ENCODE peak calls at places on chromosomes 16 and 17, in four cellular contexts. J is IMR-90, C is H9, V is H1. G is an unnamed sample.

GRCh38 chr17:40362696-40363479 is 1.6 kb downstream of the GJD3 start:
- DNase-seq in J (peak; percentile 70), C (peak; percentile 95), V (no peak), G (peak; percentile 91)

GRCh38 chr17:65674246-65675045 is 113.0 kb upstream of the AXIN2 start:
- DNase-seq in J (no peak), C (no peak), V (no peak), G (no peak)

GRCh38 chr17:45756266-45756989 is 27.7 kb upstream of the CRHR1 start:
- DNase-seq in J (no peak), C (no peak), V (no peak), G (no peak)

GRCh38 chr16:69476920-69477418 is 52.5 kb downstream of the CYB5B start:
- DNase-seq in J (peak; percentile 97), C (no peak), V (no peak), G (peak; percentile 37)

GRCh38 chr17:75475144-75475835 is 18.9 kb downstream of the TMEM94 start:
- DNase-seq in J (peak; percentile 38), C (no peak), V (no peak), G (no peak)

GRCh38 chr17:2042355-2042929 is 620 bp downstream of the OVCA2 start:
- DNase-seq in J (no peak), C (peak; percentile 62), V (no peak), G (peak; percentile 67)

GRCh38 chr17:8799001-8799850 is at the start of gene MFSD6L:
- DNase-seq in J (no peak), C (peak; percentile 93), V (peak; percentile 67), G (peak; percentile 76)

GRCh38 chr16:66735891-66736290 is 15.5 kb downstream of the DYNC1LI2 start:
- DNase-seq in J (no peak), C (no peak), V (no peak), G (no peak)

GRCh38 chr16:89094252-89094901 is 725 bp downstream of the ACSF3 start:
- DNase-seq in J (no peak), C (no peak), V (no peak), G (peak; percentile 38)

GRCh38 chr17:80263253-80264047 is 2.8 kb downstream of the RNF213 start:
- DNase-seq in J (peak; percentile 89), C (peak; percentile 62), V (no peak), G (peak; percentile 51)

GRCh38 chr16:27636453-27637200 is 86.7 kb downstream of the KATNIP start:
- DNase-seq in J (no peak), C (no peak), V (no peak), G (no peak)

GRCh38 chr17:6796017-6796886 is 20.2 kb downstream of the FBXO39 start:
- DNase-seq in J (no peak), C (no peak), V (no peak), G (peak; percentile 19)

GRCh38 chr17:42276359-42276608 is at the start of gene STAT5B:
- DNase-seq in J (peak; percentile 55), C (peak; percentile 66), V (no peak), G (peak; percentile 73)

GRCh38 chr17:13346592-13346991 is 255.1 kb downstream of the HS3ST3A1 start:
- DNase-seq in J (no peak), C (no peak), V (no peak), G (no peak)

GRCh38 chr17:16123531-16123930 is 91.8 kb downstream of the NCOR1 start:
- DNase-seq in J (no peak), C (no peak), V (no peak), G (no peak)

GRCh38 chr17:60231234-60231633 is 81.5 kb downstream of the CA4 start:
- DNase-seq in J (peak; percentile 39), C (no peak), V (no peak), G (peak; percentile 14)

GRCh38 chr16:82088483-82088882 is 53.4 kb downstream of the HSD17B2 start:
- DNase-seq in J (no peak), C (no peak), V (no peak), G (no peak)

GRCh38 chr16:79767597-79768280 is 167.2 kb upstream of the MAF start:
- DNase-seq in J (no peak), C (no peak), V (no peak), G (peak; percentile 29)
- H3K27ac ChIP-seq in J (no peak overlapping the region), C (no peak overlapping the region), V (no peak overlapping the region), G (no peak overlapping the region)

DNA sequence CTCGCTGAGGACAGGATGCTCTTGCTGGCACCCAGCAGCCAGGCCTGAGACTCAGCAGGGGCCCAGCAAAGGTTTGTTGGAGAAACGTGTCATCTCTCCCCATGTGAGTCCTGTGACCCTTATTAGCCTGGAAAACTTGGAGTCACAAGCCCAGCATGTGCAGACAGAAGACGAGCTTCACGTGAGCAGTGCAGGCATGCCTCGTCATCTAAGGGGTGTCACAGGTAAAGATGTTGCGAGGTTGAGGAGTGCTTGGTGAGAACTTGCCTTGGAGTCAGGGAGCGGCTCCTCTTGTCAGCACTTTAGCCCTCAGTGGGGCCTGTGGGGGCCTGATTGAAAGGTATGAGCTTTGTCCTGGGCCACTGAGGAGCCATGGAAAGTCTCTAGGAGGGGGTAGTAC is 2.1 kb upstream of the CTRL start:
- DNase-seq in J (no peak), C (no peak), V (no peak), G (no peak)
- H4K5ac ChIP-seq in J (no peak overlapping the region), C (no peak overlapping the region), V (no peak overlapping the region), G (no peak overlapping the region)

GRCh38 chr16:30659507-30660423 is 1.5 kb downstream of the FBRS start:
- DNase-seq in J (no peak), C (no peak), V (no peak), G (peak; percentile 10)
- H3K27ac ChIP-seq in J (peak overlapping the region; percentile 93), C (no peak overlapping the region), V (no peak overlapping the region), G (peak overlapping the region; percentile 67)

GRCh38 chr17:28071179-28071578 is 28.7 kb downstream of the NLK start:
- DNase-seq in J (no peak), C (no peak), V (no peak), G (no peak)

GRCh38 chr17:28074010-28074409 is 31.5 kb downstream of the NLK start:
- DNase-seq in J (no peak), C (no peak), V (no peak), G (no peak)

GRCh38 chr17:28076138-28076537 is 33.7 kb downstream of the NLK start:
- DNase-seq in J (no peak), C (no peak), V (no peak), G (no peak)

GRCh38 chr17:28072935-28073533 is 30.6 kb downstream of the NLK start:
- DNase-seq in J (no peak), C (no peak), V (no peak), G (no peak)

GRCh38 chr17:28071891-28072606 is 29.6 kb downstream of the NLK start:
- DNase-seq in J (no peak), C (no peak), V (no peak), G (no peak)
- H4K5ac ChIP-seq in J (no peak overlapping the region), C (no peak overlapping the region), V (no peak overlapping the region), G (no peak overlapping the region)

GRCh38 chr16:71625113-71625850 is 702 bp upstream of the MARVELD3 start:
- DNase-seq in J (no peak), C (no peak), V (no peak), G (no peak)
- H3K27ac ChIP-seq in J (no peak overlapping the region), C (no peak overlapping the region), V (no peak overlapping the region), G (no peak overlapping the region)

GRCh38 chr17:67682196-67682595 is 35.5 kb upstream of the NOL11 start:
- DNase-seq in J (no peak), C (no peak), V (no peak), G (no peak)

GRCh38 chr17:67679721-67680120 is 38.0 kb upstream of the NOL11 start:
- DNase-seq in J (no peak), C (no peak), V (no peak), G (no peak)

GRCh38 chr17:67675481-67675880 is 42.3 kb upstream of the NOL11 start:
- DNase-seq in J (no peak), C (no peak), V (no peak), G (no peak)

GRCh38 chr17:67680445-67681224 is 37.1 kb upstream of the NOL11 start:
- DNase-seq in J (no peak), C (no peak), V (no peak), G (no peak)

DNA sequence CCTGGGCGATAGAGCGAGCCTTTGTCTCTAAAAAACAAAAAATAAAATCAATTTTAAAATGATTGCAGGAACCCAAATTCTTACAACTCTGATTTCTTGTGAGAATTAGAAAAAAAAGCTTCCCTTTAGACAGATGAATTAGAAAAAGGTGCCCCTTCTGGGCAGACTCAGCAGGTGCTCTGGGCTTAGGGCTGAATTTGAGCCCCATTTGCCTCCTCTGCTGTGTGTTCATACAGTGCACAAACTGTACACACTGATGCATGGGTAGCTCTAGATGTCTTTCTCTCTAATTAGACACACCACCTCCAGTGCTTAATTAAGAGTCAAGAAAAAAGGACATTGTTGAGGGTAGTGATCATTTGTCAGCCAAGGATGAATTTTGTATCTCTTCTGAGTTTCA is 38.5 kb upstream of the NOL11 start:
- DNase-seq in J (no peak), C (no peak), V (no peak), G (no peak)
- H4K5ac ChIP-seq in J (no peak overlapping the region), C (no peak overlapping the region), V (no peak overlapping the region), G (no peak overlapping the region)

DNA sequence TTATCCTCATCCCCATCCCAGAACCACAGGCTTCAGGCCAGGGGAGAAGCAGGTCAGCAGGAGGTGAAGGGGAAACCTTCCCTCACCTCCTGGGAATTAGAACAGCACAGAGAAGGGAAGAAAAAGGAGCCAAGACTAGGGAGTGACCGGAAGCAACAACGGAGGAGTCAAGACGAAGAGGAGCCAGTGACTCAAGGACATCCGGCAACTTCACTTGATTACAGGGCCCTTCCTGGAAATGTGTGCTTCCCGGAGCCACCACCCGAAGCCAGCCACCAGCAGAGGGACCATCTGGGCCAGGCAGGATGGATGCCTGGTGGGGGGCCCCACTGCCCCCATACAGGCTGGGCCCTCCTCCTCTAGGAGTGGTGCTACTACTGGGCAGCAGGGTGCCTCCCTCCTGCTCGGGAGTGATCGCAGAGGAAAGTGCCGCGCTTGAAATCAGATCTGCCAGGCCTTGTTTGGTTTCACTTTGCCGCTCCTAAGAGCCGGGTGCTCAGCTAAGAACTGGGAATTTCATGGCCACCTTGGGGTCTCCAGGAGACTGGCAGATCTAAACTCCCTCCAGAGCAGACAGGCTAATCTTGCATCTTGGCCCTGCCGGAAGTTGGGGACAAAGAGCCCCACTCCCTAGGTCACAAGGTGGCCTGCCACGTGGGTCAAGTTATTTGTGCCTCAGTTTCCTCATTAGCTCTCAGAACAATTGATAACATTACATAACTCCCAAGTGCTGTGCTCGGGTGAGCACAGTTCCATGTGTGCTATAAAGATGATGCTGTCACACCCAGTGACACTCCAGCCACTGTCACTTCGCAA is 6.6 kb downstream of the CDC42EP4 start:
- DNase-seq in J (peak; percentile 78), C (peak; percentile 85), V (no peak), G (peak; percentile 87)
- H3K27ac ChIP-seq in J (peak overlapping the region; percentile 90), C (no peak overlapping the region), V (no peak overlapping the region), G (peak overlapping the region; percentile 4)

GRCh38 chr17:72516772-72517399 is 396.1 kb downstream of the SOX9 start:
- DNase-seq in J (no peak), C (no peak), V (no peak), G (no peak)

GRCh38 chr17:72515291-72516065 is 394.7 kb downstream of the SOX9 start:
- DNase-seq in J (peak; percentile 65), C (no peak), V (no peak), G (peak; percentile 31)

GRCh38 chr17:72512649-72513556 is 392.1 kb downstream of the SOX9 start:
- DNase-seq in J (no peak), C (no peak), V (no peak), G (no peak)

GRCh38 chr17:72514321-72514861 is 393.6 kb downstream of the SOX9 start:
- DNase-seq in J (no peak), C (no peak), V (no peak), G (no peak)

DNA sequence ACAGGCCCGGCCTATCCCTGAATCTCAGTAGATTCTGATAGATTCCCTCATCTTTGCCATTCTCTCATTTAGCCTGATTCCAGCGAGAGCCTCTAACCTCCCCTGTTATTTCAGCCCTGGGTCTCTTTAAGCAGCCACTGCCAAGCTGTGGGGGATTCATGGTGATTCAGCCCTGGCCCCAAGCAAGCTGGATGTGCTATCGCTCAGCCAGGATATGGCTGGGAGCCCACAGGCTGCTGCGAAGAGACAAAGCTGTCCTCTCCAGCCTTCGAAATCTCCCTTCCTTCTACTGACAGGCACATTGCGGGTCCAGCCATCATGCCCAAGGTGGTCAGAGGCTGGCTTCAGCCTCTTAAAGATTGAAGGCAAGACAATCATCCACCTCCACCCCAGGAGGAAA is 394.1 kb downstream of the SOX9 start:
- DNase-seq in J (peak; percentile 86), C (no peak), V (no peak), G (no peak)
- H4K5ac ChIP-seq in J (peak overlapping the region; percentile 86), C (no peak overlapping the region), V (no peak overlapping the region), G (no peak overlapping the region)

G was measured in mesendoderm.